ENCODE peak calls at places on chromosomes 13 and 19, in nine cellular contexts. G, C, W, T, F, E, N, M and Y are unnamed samples.
A peak's percentile ranks its signal among the peaks of the same experiment; 100 is the strongest.

GRCh38 chr13:42354246-42355117 is 82.5 kb downstream of the AKAP11 start:
- DNase-seq in G (peak; percentile 23), C (peak; percentile 14), W (no peak), T (no peak), F (peak; percentile 31), E (peak; percentile 69), N (peak; percentile 20), M (peak; percentile 67), Y (peak; percentile 70)

GRCh38 chr19:45908956-45909355 is 5.6 kb downstream of the NANOS2 start:
- DNase-seq in G (no peak), C (no peak), W (no peak), T (no peak), F (no peak), E (no peak), N (no peak), M (no peak), Y (no peak)

GRCh38 chr13:29676535-29676934 is 81.0 kb upstream of the SLC7A1 start:
- DNase-seq in G (no peak), C (no peak), W (no peak), T (no peak), F (no peak), E (no peak), N (no peak), M (no peak), Y (no peak)

GRCh38 chr13:29301027-29301426 is 294.5 kb downstream of the SLC7A1 start:
- DNase-seq in G (no peak), C (no peak), W (no peak), T (no peak), F (no peak), E (no peak), N (no peak), M (no peak), Y (no peak)

GRCh38 chr19:31905980-31906948 is 439.1 kb upstream of the ZNF507 start:
- DNase-seq in G (no peak), C (no peak), W (no peak), T (no peak), F (no peak), E (no peak), N (no peak), M (no peak), Y (no peak)

GRCh38 chr19:12365094-12365371 is 450 bp downstream of the ZNF442 start:
- DNase-seq in G (no peak), C (no peak), W (no peak), T (no peak), F (no peak), E (no peak), N (no peak), M (peak; percentile 55), Y (peak; percentile 29)

GRCh38 chr19:50003810-50004419 is 21.3 kb downstream of the VRK3 start:
- DNase-seq in G (no peak), C (no peak), W (no peak), T (no peak), F (no peak), E (peak; percentile 70), N (no peak), M (no peak), Y (no peak)

GRCh38 chr13:26525528-26525927 is 32.0 kb upstream of the WASF3 start:
- DNase-seq in G (no peak), C (no peak), W (no peak), T (no peak), F (no peak), E (no peak), N (no peak), M (no peak), Y (no peak)

GRCh38 chr19:51726049-51726448 is 2.3 kb upstream of the HAS1 start:
- DNase-seq in G (no peak), C (no peak), W (no peak), T (no peak), F (no peak), E (no peak), N (no peak), M (peak; percentile 15), Y (peak; percentile 12)

GRCh38 chr19:20482721-20483120 is 82.9 kb downstream of the ZNF737 start:
- DNase-seq in G (no peak), C (peak; percentile 14), W (no peak), T (no peak), F (peak; percentile 24), E (no peak), N (no peak), M (peak; percentile 37), Y (no peak)

GRCh38 chr13:25037057-25037813 is 58.7 kb upstream of the PABPC3 start:
- DNase-seq in G (peak; percentile 41), C (peak; percentile 44), W (peak; percentile 39), T (no peak), F (peak; percentile 18), E (peak; percentile 63), N (peak; percentile 18), M (peak; percentile 43), Y (peak; percentile 43)

GRCh38 chr19:10818306-10819123 is 17.5 kb downstream of the TMED1 start:
- DNase-seq in G (no peak), C (no peak), W (no peak), T (no peak), F (no peak), E (no peak), N (no peak), M (no peak), Y (no peak)

GRCh38 chr19:56933014-56933705 is 92.6 kb upstream of the PEG3 start:
- DNase-seq in G (no peak), C (no peak), W (no peak), T (no peak), F (no peak), E (no peak), N (no peak), M (no peak), Y (peak; percentile 12)

GRCh38 chr13:49097374-49097773 is 121.7 kb downstream of the FNDC3A start:
- DNase-seq in G (no peak), C (no peak), W (no peak), T (no peak), F (no peak), E (no peak), N (no peak), M (peak; percentile 80), Y (no peak)

GRCh38 chr19:584240-585001 is 5.3 kb upstream of the HCN2 start:
- DNase-seq in G (peak; percentile 82), C (peak; percentile 72), W (peak; percentile 9), T (peak; percentile 36), F (peak; percentile 56), E (peak; percentile 84), N (peak; percentile 58), M (peak; percentile 64), Y (peak; percentile 73)

GRCh38 chr13:110874508-110874960 is 40.3 kb downstream of the ANKRD10 start:
- DNase-seq in G (peak; percentile 38), C (no peak), W (peak; percentile 37), T (peak; percentile 60), F (no peak), E (no peak), N (peak; percentile 16), M (peak; percentile 92), Y (peak; percentile 51)

GRCh38 chr19:54436031-54436523 is 12.9 kb upstream of the LENG8 start:
- DNase-seq in G (no peak), C (no peak), W (no peak), T (no peak), F (no peak), E (no peak), N (no peak), M (no peak), Y (no peak)

GRCh38 chr19:1107655-1108261 is 4.0 kb downstream of the GPX4 start:
- DNase-seq in G (no peak), C (no peak), W (no peak), T (no peak), F (no peak), E (no peak), N (no peak), M (no peak), Y (no peak)

GRCh38 chr19:51027126-51027806 is 850 bp upstream of the KLK11 start:
- DNase-seq in G (no peak), C (no peak), W (no peak), T (no peak), F (no peak), E (no peak), N (no peak), M (no peak), Y (no peak)

GRCh38 chr19:6801397-6802086 is 29.0 kb downstream of the VAV1 start:
- DNase-seq in G (peak; percentile 81), C (peak; percentile 93), W (no peak), T (peak; percentile 51), F (peak; percentile 82), E (peak; percentile 90), N (peak; percentile 73), M (no peak), Y (no peak)

GRCh38 chr19:38617283-38617763 is 430 bp downstream of the MAP4K1 start:
- DNase-seq in G (peak; percentile 55), C (peak; percentile 31), W (no peak), T (no peak), F (peak; percentile 16), E (peak; percentile 61), N (no peak), M (no peak), Y (no peak)

GRCh38 chr19:41999071-41999877 is 5.2 kb upstream of the ATP1A3 start:
- DNase-seq in G (peak; percentile 36), C (no peak), W (no peak), T (peak; percentile 55), F (no peak), E (no peak), N (no peak), M (peak; percentile 59), Y (no peak)

GRCh38 chr19:2207991-2208860 is 27.9 kb downstream of the PLEKHJ1 start:
- DNase-seq in G (peak; percentile 67), C (no peak), W (no peak), T (no peak), F (no peak), E (peak; percentile 61), N (no peak), M (no peak), Y (no peak)

GRCh38 chr13:42405665-42406390 is 133.9 kb downstream of the AKAP11 start:
- DNase-seq in G (peak; percentile 9), C (no peak), W (no peak), T (no peak), F (peak; percentile 10), E (peak; percentile 82), N (no peak), M (no peak), Y (no peak)

GRCh38 chr13:52786747-52787146 is 47.1 kb upstream of the CNMD start:
- DNase-seq in G (no peak), C (no peak), W (no peak), T (no peak), F (no peak), E (no peak), N (no peak), M (peak; percentile 86), Y (no peak)

GRCh38 chr13:107124129-107124718 is 556.3 kb upstream of the ARGLU1 start:
- DNase-seq in G (no peak), C (no peak), W (peak; percentile 70), T (peak; percentile 2), F (no peak), E (no peak), N (no peak), M (peak; percentile 41), Y (peak; percentile 60)